ENCODE peak calls at places on chromosomes 1 and 21, in eight cellular contexts. H is neural crest cell, Z is GM20000, N is brain microvascular endothelial cell, S is HCT116, E is endothelial cell, R is upper lobe of right lung, L is epithelial cell of esophagus. K is an unnamed sample.

GRCh38 chr1:68223714-68224113 is 8.6 kb downstream of the WLS start:
- DNase-seq in L (no peak), Z (no peak), R (no peak), E (no peak), N (no peak), S (no peak), H (no peak), K (no peak)

GRCh38 chr1:51564124-51564523 is 45.1 kb upstream of the EPS15 start:
- DNase-seq in E (no peak), S (no peak), R (no peak), H (no peak), L (peak; percentile 69), Z (peak; percentile 60), N (peak; percentile 51), K (no peak)

GRCh38 chr1:161736332-161736969 is 13.1 kb upstream of the DUSP12 start:
- DNase-seq in Z (no peak), E (no peak), R (no peak), H (no peak), L (peak; percentile 87), N (no peak), S (no peak), K (no peak)

GRCh38 chr1:248884632-248885295 is 21.3 kb upstream of the PGBD2 start:
- DNase-seq in Z (no peak), R (no peak), S (no peak), N (no peak), L (no peak), E (no peak), H (no peak), K (no peak)

GRCh38 chr1:157852476-157852875 is 10.9 kb upstream of the CD5L start:
- DNase-seq in H (no peak), L (peak; percentile 73), R (no peak), Z (no peak), S (no peak), E (no peak), N (no peak), K (no peak)

GRCh38 chr1:47189844-47190562 is at the start of gene PDZK1IP1:
- DNase-seq in L (peak; percentile 97), H (no peak), E (no peak), S (no peak), N (peak; percentile 31), Z (no peak), R (peak; percentile 92), K (no peak)

GRCh38 chr1:218473527-218473926 is 128.4 kb downstream of the TGFB2 start:
- DNase-seq in Z (no peak), N (peak; percentile 67), R (no peak), E (no peak), H (no peak), L (no peak), S (no peak), K (no peak)

GRCh38 chr1:182716740-182717720 is 32.6 kb upstream of the RGS8 start:
- DNase-seq in L (no peak), H (no peak), Z (no peak), N (no peak), E (no peak), R (no peak), S (no peak), K (no peak)

GRCh38 chr1:35571263-35571662 is 1.9 kb upstream of the TFAP2E start:
- DNase-seq in L (no peak), Z (no peak), R (peak; percentile 11), S (no peak), N (no peak), H (no peak), E (no peak), K (no peak)

GRCh38 chr1:200334661-200335256 is 75.1 kb downstream of the ZNF281 start:
- DNase-seq in S (peak; percentile 48), Z (no peak), H (no peak), L (peak; percentile 84), E (no peak), R (no peak), N (no peak), K (no peak)

GRCh38 chr21:31520506-31521163 is 138.9 kb upstream of the SOD1 start:
- DNase-seq in H (no peak), E (no peak), S (no peak), Z (no peak), N (peak; percentile 40), L (no peak), R (no peak), K (no peak)

GRCh38 chr1:223844962-223845809 is 561 bp downstream of the TP53BP2 start:
- DNase-seq in E (peak; percentile 64), N (peak; percentile 41), H (peak; percentile 51), L (peak; percentile 51), R (no peak), S (no peak), Z (peak; percentile 42), K (peak; percentile 68)

GRCh38 chr1:223847781-223848345 is 2.1 kb upstream of the TP53BP2 start:
- DNase-seq in R (no peak), S (no peak), Z (no peak), E (no peak), N (no peak), L (no peak), H (no peak), K (no peak)

GRCh38 chr1:223844521-223844961 is 1.2 kb downstream of the TP53BP2 start:
- DNase-seq in N (no peak), L (peak; percentile 39), Z (no peak), E (no peak), H (no peak), S (no peak), R (no peak), K (no peak)

GRCh38 chr1:223846668-223847007 is 891 bp upstream of the TP53BP2 start:
- DNase-seq in H (peak; percentile 16), N (no peak), Z (peak; percentile 26), R (no peak), S (no peak), L (peak; percentile 24), E (peak; percentile 14), K (no peak)

GRCh38 chr1:223845810-223846667 is at the start of gene TP53BP2:
- DNase-seq in S (peak; percentile 73), L (peak; percentile 92), N (peak; percentile 71), E (peak; percentile 90), R (peak; percentile 96), Z (peak; percentile 93), H (peak; percentile 79), K (peak; percentile 90)
- TF ChIP-seq CTCF in S (peak; percentile 70), L (peak; percentile 51), N (peak; percentile 64), E (peak; percentile 63), R (peak; percentile 60), Z (peak; percentile 39), H (peak; percentile 70), K (peak; percentile 55)

DNA sequence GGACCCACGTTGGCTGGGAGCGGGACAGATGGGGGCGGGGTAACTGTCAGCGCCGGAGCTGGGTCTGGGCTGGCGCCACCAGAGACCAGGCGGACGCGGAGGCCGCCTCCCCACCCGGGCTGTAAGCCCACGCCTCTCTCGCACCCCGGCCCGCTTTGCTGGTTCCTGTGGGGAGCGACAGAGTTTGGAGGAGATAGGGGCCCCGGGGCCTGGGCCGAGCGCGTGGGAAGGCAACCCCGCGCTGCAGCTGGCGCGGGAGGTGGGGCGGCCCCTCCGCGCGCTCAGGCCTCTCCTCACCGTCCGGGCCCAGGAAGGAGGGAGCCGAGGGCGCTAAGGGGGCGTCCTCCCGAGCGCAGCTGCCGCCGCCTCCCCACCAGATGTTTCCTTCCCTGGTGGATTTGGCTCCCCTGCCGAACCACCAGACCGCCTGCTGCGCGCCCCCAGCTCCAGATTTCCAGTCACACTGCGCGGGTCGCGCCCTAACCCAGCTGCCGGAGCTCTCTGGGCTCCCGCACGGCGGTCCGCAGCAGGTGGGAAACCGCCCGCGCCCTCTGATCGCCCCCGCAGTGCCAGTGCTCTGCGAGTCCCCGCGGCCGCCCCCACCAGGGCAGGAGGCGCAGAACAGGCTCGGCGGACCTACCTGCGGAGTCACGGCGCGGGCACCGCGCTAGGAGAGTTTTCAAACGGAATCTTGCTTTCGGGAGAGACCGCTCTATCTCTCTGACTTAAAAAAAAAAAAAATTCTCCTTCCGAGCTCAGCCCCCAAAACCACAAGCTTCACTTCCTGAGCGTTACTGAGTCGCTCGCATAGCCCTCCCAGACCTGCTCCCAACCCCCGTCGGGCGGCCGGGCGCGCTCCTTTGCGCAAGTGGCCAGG is 1.1 kb downstream of the GFI1 start:
- DNase-seq in S (peak; percentile 51), R (peak; percentile 81), L (peak; percentile 60), H (peak; percentile 15), N (no peak), E (peak; percentile 51), Z (peak; percentile 86), K (peak; percentile 67)
- TF ChIP-seq CTCF in S (peak; percentile 66), R (peak; percentile 33), L (peak; percentile 33), H (peak; percentile 50), N (peak; percentile 50), E (no peak), Z (peak; percentile 66), K (peak; percentile 25)

DNA sequence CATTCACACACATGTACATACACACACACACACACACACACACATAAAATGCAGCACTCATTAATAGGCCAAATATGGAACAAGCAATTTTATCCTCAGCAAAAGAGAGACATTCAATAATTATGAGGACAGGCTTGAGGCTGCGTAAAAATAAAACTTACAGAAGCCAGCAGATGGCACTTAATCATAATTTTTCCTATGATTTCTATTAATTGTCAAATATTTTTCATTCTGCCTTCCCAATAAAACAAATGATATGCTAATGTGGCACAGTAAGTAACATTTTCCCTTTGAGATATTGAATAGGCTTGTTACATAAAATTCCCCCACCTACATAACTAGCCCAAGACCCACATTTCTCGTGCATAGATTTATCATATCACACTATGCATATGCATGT is 55.4 kb upstream of the PTGFRN start:
- DNase-seq in Z (no peak), S (no peak), N (no peak), L (no peak), E (no peak), H (no peak), R (no peak), K (no peak)
- TF ChIP-seq CTCF in Z (no peak), S (no peak), N (no peak), L (peak; percentile 16), E (no peak), H (no peak), R (no peak), K (no peak)

DNA sequence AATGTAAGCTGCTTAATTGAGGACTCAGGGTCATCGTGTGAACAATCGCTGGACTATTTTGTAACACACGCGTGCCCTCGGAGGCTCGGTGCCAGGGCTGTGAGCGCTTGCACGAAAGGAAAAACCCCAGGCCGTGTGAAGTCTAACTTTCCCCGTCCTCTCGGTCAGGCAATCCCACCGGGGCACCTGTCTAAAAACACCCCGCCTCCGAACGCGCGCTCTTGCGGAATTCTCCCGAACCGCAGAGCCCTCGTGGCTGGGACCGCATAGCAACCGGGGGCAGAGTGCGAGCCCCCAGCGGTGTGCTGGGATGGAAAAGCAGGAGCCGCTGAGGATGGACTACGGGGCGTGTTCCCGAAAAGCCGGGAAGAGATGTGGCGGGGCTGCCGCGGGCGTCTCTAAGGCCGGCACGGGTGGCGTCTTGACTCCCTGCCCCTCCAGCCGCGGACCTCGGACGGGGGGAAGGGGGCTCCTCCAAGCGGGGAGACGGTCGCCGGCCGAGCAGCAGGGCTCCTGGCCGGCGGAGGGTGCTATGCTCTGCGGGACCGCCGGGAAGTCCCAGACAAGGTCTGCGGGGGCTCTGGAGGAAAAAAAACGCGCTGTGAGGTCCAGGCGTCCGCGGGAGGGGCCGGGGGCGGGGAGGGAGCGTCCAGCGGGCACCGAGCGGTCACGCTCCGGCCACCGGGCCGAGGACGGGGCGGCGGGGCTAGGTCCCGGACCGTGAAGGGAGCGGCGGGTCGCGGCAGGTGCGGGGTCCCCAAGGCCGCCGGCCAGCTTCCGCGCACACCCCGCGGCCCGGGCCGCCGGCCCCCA is 936 bp downstream of the ZBTB21 start:
- DNase-seq in Z (peak; percentile 52), E (peak; percentile 53), N (peak; percentile 42), R (peak; percentile 85), S (no peak), L (peak; percentile 28), H (peak; percentile 28), K (peak; percentile 61)
- TF ChIP-seq CTCF in Z (peak; percentile 14), E (no peak), N (peak; percentile 38), R (peak; percentile 29), S (peak; percentile 19), L (peak; percentile 11), H (peak; percentile 51), K (no peak)